ENCODE peak calls at places on chromosome 7, in seven cellular contexts. P, V, Y, Z, N, B and A are unnamed samples.

GRCh38 chr7:89623018-89623672 is 531.1 kb upstream of the STEAP1 start:
- DNase-seq in P (peak), V (no peak), Y (no peak), Z (peak), N (peak), B (no peak), A (peak)

GRCh38 chr7:50826371-50827172 is 43.9 kb upstream of the GRB10 start:
- DNase-seq in P (peak), V (no peak), Y (no peak), Z (peak), N (peak), B (no peak), A (peak)

GRCh38 chr7:38452615-38453014 is 178.6 kb downstream of the AMPH start:
- DNase-seq in P (peak), V (no peak), Y (no peak), Z (peak), N (no peak), B (no peak), A (peak)

GRCh38 chr7:154096-154835 is 38.1 kb upstream of the FAM20C start:
- DNase-seq in P (no peak), V (no peak), Y (no peak), Z (no peak), N (no peak), B (no peak), A (no peak)

GRCh38 chr7:65503434-65504152 is 129.9 kb downstream of the ZNF92 start:
- DNase-seq in P (no peak), V (no peak), Y (no peak), Z (no peak), N (no peak), B (no peak), A (no peak)

GRCh38 chr7:158997471-158997870 is 141.1 kb downstream of the DYNC2I1 start:
- DNase-seq in P (no peak), V (no peak), Y (no peak), Z (no peak), N (no peak), B (no peak), A (no peak)

GRCh38 chr7:136009488-136010079 is 32.4 kb upstream of the MTPN start:
- DNase-seq in P (peak), V (no peak), Y (no peak), Z (peak), N (peak), B (no peak), A (peak)

GRCh38 chr7:84232653-84233052 is 38.1 kb upstream of the SEMA3A start:
- DNase-seq in P (peak), V (no peak), Y (no peak), Z (peak), N (peak), B (no peak), A (peak)

GRCh38 chr7:126937196-126937595 is 315.5 kb downstream of the GRM8 start:
- DNase-seq in P (no peak), V (no peak), Y (no peak), Z (no peak), N (no peak), B (no peak), A (no peak)

GRCh38 chr7:158317238-158318205 is 270.1 kb downstream of the PTPRN2 start:
- DNase-seq in P (no peak), V (no peak), Y (no peak), Z (no peak), N (no peak), B (no peak), A (no peak)

GRCh38 chr7:44071726-44072363 is 6.5 kb upstream of the PGAM2 start:
- DNase-seq in P (no peak), V (no peak), Y (no peak), Z (no peak), N (no peak), B (no peak), A (no peak)

GRCh38 chr7:102875700-102876192 is 37.1 kb upstream of the LRRC17 start:
- DNase-seq in P (peak), V (no peak), Y (no peak), Z (peak), N (peak), B (no peak), A (peak)

GRCh38 chr7:111137296-111138195 is 46.6 kb downstream of the LRRN3 start:
- DNase-seq in P (no peak), V (peak), Y (no peak), Z (peak), N (peak), B (no peak), A (peak)

GRCh38 chr7:34902181-34902580 is 135.1 kb downstream of the DPY19L1 start:
- DNase-seq in P (no peak), V (no peak), Y (no peak), Z (no peak), N (no peak), B (no peak), A (no peak)

GRCh38 chr7:152436279-152437147 is 710 bp upstream of the KMT2C start:
- DNase-seq in P (peak), V (peak), Y (peak), Z (peak), N (peak), B (peak), A (peak)